ENCODE peak calls at places on chromosome 14, in ten cellular contexts. M is PC-3, O is OCI-LY7, Z is neural progenitor cell, X is GM23338, C is hepatocyte, N is osteoblast, I is HCT116, P is fibroblast of lung, Y is MM.1S. W is an unnamed sample.

GRCh38 chr14:58298880-58299664 is 717 bp downstream of the ARID4A start:
- DNase-seq in M (no peak), O (peak), Z (peak), X (peak), C (peak), N (peak), I (no peak), P (no peak), Y (peak), W (peak)

GRCh38 chr14:37246427-37246829 is 48.7 kb downstream of the MIPOL1 start:
- DNase-seq in M (peak), O (peak), Z (peak), X (peak), C (peak), N (no peak), I (peak), P (peak), Y (peak), W (peak)

GRCh38 chr14:71143391-71144290 is 236.4 kb downstream of the PCNX1 start:
- DNase-seq in M (peak), O (no peak), Z (no peak), X (no peak), C (peak), N (peak), I (no peak), P (peak), Y (no peak), W (peak)

GRCh38 chr14:92728781-92729364 is 19.6 kb downstream of the LGMN start:
- DNase-seq in M (peak), O (no peak), Z (no peak), X (no peak), C (no peak), N (no peak), I (no peak), P (peak), Y (no peak), W (no peak)

GRCh38 chr14:68401320-68401719 is 391.5 kb downstream of the ZFP36L1 start:
- DNase-seq in M (no peak), O (peak), Z (no peak), X (no peak), C (peak), N (no peak), I (peak), P (no peak), Y (no peak), W (peak)

GRCh38 chr14:104577457-104578301 is 1.9 kb upstream of the C14orf180 start:
- DNase-seq in M (no peak), O (no peak), Z (no peak), X (no peak), C (no peak), N (no peak), I (no peak), P (no peak), Y (no peak), W (no peak)

GRCh38 chr14:59046746-59047145 is 141.7 kb upstream of the DAAM1 start:
- DNase-seq in M (no peak), O (no peak), Z (no peak), X (no peak), C (no peak), N (no peak), I (no peak), P (peak), Y (no peak), W (no peak)

GRCh38 chr14:24260026-24260779 is 2.8 kb downstream of the TGM1 start:
- DNase-seq in M (no peak), O (no peak), Z (no peak), X (no peak), C (no peak), N (peak), I (no peak), P (no peak), Y (no peak), W (no peak)

GRCh38 chr14:104433401-104434213 is 146.0 kb upstream of the C14orf180 start:
- DNase-seq in M (no peak), O (no peak), Z (no peak), X (no peak), C (no peak), N (peak), I (no peak), P (no peak), Y (no peak), W (no peak)

GRCh38 chr14:96246535-96246839 is 9.5 kb upstream of the BDKRB1 start:
- DNase-seq in M (peak), O (no peak), Z (no peak), X (no peak), C (peak), N (peak), I (no peak), P (peak), Y (no peak), W (peak)

GRCh38 chr14:106269029-106269428 is 742.6 kb downstream of the TMEM121 start:
- DNase-seq in M (no peak), O (peak), Z (no peak), X (no peak), C (no peak), N (no peak), I (no peak), P (no peak), Y (no peak), W (no peak)

DNA sequence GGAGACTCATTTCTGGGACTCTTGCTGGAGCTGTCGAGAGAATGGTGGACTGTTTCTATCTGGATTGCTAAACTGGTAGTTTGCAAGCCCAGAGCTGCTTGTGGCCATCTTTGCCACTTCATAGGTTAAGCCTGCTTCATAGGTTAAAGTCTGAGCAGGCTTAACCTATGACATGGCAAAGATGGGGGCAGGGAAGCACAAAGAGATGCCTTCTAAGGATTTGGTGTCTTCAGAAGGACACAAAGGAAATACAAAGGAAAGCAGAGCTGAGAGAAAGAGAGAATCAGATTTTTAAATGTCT is 78.4 kb upstream of the MAX start:
- DNase-seq in M (no peak), O (no peak), Z (no peak), X (no peak), C (no peak), N (no peak), I (no peak), P (no peak), Y (no peak), W (no peak)
- H2AFZ ChIP-seq in M (peak), O (peak), Z (no peak), X (no peak), C (no peak), N (peak), I (peak), P (peak), Y (no peak), W (peak)

GRCh38 chr14:91323671-91324605 is 79.4 kb upstream of the GPR68 start:
- DNase-seq in M (peak), O (peak), Z (peak), X (peak), C (peak), N (peak), I (peak), P (peak), Y (peak), W (peak)
- H3K4me3 ChIP-seq in M (no peak), O (peak), Z (no peak), X (no peak), C (no peak), N (peak), I (no peak), P (peak), Y (peak), W (no peak)

DNA sequence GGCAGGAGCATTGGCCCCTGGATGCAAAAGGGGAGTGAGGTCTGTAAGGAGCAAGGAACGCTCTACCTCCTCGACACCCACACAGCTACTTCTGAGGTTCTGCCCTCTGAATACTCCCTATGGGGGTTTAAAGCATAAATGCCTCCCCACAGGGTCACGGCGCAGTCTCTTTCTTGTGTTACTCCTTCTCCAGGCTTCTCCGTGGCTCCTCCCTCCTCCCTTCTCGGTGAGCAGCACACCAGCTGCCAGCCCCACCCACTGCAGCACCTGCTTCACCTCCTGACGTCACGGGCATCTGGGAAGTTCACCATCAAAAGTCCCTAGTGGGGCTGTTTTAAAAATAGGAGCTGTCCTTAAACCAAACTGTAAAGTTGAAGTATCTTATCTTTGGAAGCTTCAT is 67.3 kb downstream of the SPTB start:
- DNase-seq in M (no peak), O (peak), Z (peak), X (peak), C (peak), N (no peak), I (peak), P (no peak), Y (peak), W (no peak)
- H3K4me2 ChIP-seq in M (no peak), O (no peak), Z (peak), X (peak), C (no peak), N (no peak), I (peak), P (no peak), Y (peak), W (no peak)

GRCh38 chr14:50845166-50845565 is 14.2 kb upstream of the NIN start:
- DNase-seq in M (no peak), O (no peak), Z (no peak), X (no peak), C (no peak), N (no peak), I (no peak), P (no peak), Y (no peak), W (no peak)
- H2AFZ ChIP-seq in M (no peak), O (no peak), Z (no peak), X (peak), C (no peak), N (no peak), I (peak), P (no peak), Y (no peak), W (no peak)

W was measured in GM23248.